ENCODE peak calls at places on chromosomes 5 and 9, in seven cellular contexts. T is right cardiac atrium; V is ovary; N is cardiac muscle cell; G is aorta; Y is CD8-positive, alpha-beta memory T cell; E is upper lobe of right lung. Q is an unnamed sample. For H3K4me1 and H3K9me3, the result is how much of the 10 kb centered on the place peaks cover.

GRCh38 chr9:35520404-35520790 is 30.5 kb downstream of the RUSC2 start:
- DNase-seq in N (no peak), E (no peak), V (no peak), Y (no peak), G (no peak), T (no peak), Q (no peak)

GRCh38 chr9:107177857-107178256 is 105.2 kb upstream of the RAD23B start:
- DNase-seq in V (no peak), T (no peak), N (peak), E (no peak), Y (no peak), G (no peak), Q (no peak)

GRCh38 chr9:114677418-114677817 is 4.6 kb downstream of the TEX48 start:
- DNase-seq in V (no peak), Y (no peak), E (no peak), T (no peak), N (peak), G (no peak), Q (peak)

GRCh38 chr5:105885266-105885665 is 1785.5 kb downstream of the EFNA5 start:
- DNase-seq in G (no peak), T (no peak), Y (no peak), E (no peak), V (no peak), N (no peak), Q (no peak)

GRCh38 chr5:95382843-95383242 is 8.3 kb upstream of the FAM81B start:
- DNase-seq in E (no peak), G (no peak), T (no peak), Y (no peak), N (no peak), V (no peak), Q (no peak)

GRCh38 chr5:37005946-37006540 is 129.5 kb downstream of the NIPBL start:
- DNase-seq in V (no peak), N (peak), G (no peak), Y (no peak), T (no peak), E (no peak), Q (no peak)

GRCh38 chr5:122420126-122420525 is 108.1 kb downstream of the SNCAIP start:
- DNase-seq in N (no peak), Y (no peak), E (no peak), T (no peak), V (no peak), G (no peak), Q (no peak)

GRCh38 chr9:37678789-37679273 is 28.1 kb downstream of the FRMPD1 start:
- DNase-seq in G (no peak), N (no peak), V (no peak), E (no peak), Y (no peak), T (no peak), Q (peak)

GRCh38 chr5:83715316-83716060 is 5.2 kb downstream of the HAPLN1 start:
- DNase-seq in T (no peak), G (no peak), V (no peak), Y (no peak), N (no peak), E (no peak), Q (no peak)

GRCh38 chr5:172544371-172545120 is 90.2 kb upstream of the SH3PXD2B start:
- DNase-seq in N (no peak), E (peak), G (peak), V (no peak), T (no peak), Y (no peak), Q (no peak)

GRCh38 chr5:159990506-159990905 is 18.4 kb upstream of the TTC1 start:
- DNase-seq in N (no peak), G (no peak), T (no peak), V (no peak), Y (no peak), E (no peak), Q (no peak)

GRCh38 chr9:81632599-81632998 is 56.7 kb downstream of the TLE1 start:
- DNase-seq in N (no peak), Y (no peak), G (no peak), T (no peak), E (no peak), V (no peak), Q (no peak)

GRCh38 chr5:88290801-88291200 is 22.2 kb upstream of the TMEM161B start:
- DNase-seq in N (no peak), T (no peak), V (no peak), G (no peak), Y (no peak), E (no peak), Q (no peak)

GRCh38 chr9:117414906-117415583 is at the start of gene ASTN2:
- DNase-seq in T (peak), N (peak), V (peak), E (no peak), Y (no peak), G (peak), Q (peak)

GRCh38 chr5:60992871-60993270 is 47.9 kb downstream of the NDUFAF2 start:
- DNase-seq in T (peak), G (no peak), N (no peak), E (no peak), V (no peak), Y (no peak), Q (no peak)

GRCh38 chr5:59186623-59187022 is 603.7 kb downstream of the RAB3C start:
- DNase-seq in G (no peak), E (no peak), T (no peak), Y (no peak), N (no peak), V (no peak), Q (no peak)

GRCh38 chr9:2634158-2634557 is 12.6 kb downstream of the VLDLR start:
- DNase-seq in V (no peak), N (no peak), T (no peak), Y (no peak), E (no peak), G (no peak), Q (no peak)

GRCh38 chr5:147098233-147098790 is 136.5 kb upstream of the STK32A start:
- DNase-seq in E (no peak), Y (no peak), G (no peak), N (peak), T (peak), V (no peak), Q (peak)

GRCh38 chr5:78634634-78635033 is 13.9 kb downstream of the LHFPL2 start:
- DNase-seq in T (no peak), N (no peak), E (no peak), Y (no peak), G (peak), V (no peak), Q (no peak)

GRCh38 chr9:106110483-106110882 is 416.1 kb downstream of the TMEM38B start:
- DNase-seq in G (no peak), E (no peak), T (no peak), V (no peak), N (no peak), Y (no peak), Q (no peak)

GRCh38 chr9:84839538-84839937 is 170.0 kb downstream of the NTRK2 start:
- DNase-seq in E (no peak), Y (no peak), N (peak), G (no peak), T (no peak), V (no peak), Q (no peak)

GRCh38 chr5:174110290-174110689 is 64.8 kb downstream of the NSG2 start:
- DNase-seq in T (no peak), G (no peak), Y (no peak), E (no peak), N (no peak), V (no peak), Q (no peak)

GRCh38 chr9:74303945-74304344 is 193.2 kb upstream of the RORB start:
- DNase-seq in N (peak), E (no peak), G (no peak), T (no peak), Y (no peak), V (no peak), Q (no peak)

GRCh38 chr5:111383288-111383970 is 128.9 kb downstream of the STARD4 start:
- DNase-seq in T (no peak), V (no peak), G (no peak), Y (no peak), N (no peak), E (no peak), Q (no peak)

GRCh38 chr5:80139573-80139972 is 104.4 kb downstream of the THBS4 start:
- DNase-seq in N (no peak), T (no peak), E (no peak), G (no peak), V (no peak), Y (no peak), Q (no peak)

GRCh38 chr9:134677743-134678142 is 36.1 kb downstream of the COL5A1 start:
- DNase-seq in E (peak), V (no peak), N (no peak), G (peak), T (no peak), Y (no peak), Q (no peak)

GRCh38 chr9:115207003-115207837 is 89.3 kb upstream of the TNC start:
- DNase-seq in E (no peak), T (no peak), Y (no peak), N (no peak), V (no peak), G (no peak), Q (no peak)

GRCh38 chr9:72203205-72203803 is 54.1 kb downstream of the GDA start:
- DNase-seq in Y (no peak), N (peak), E (no peak), G (no peak), T (no peak), V (no peak), Q (peak)

GRCh38 chr5:107957023-107957422 is 286.3 kb upstream of the EFNA5 start:
- DNase-seq in Y (no peak), N (no peak), V (no peak), G (no peak), E (no peak), T (no peak), Q (no peak)

GRCh38 chr5:90878081-90878480 is 319.5 kb downstream of the ADGRV1 start:
- DNase-seq in Y (no peak), G (no peak), V (peak), E (no peak), N (no peak), T (peak), Q (no peak)

GRCh38 chr5:154376481-154376880 is 69.3 kb upstream of the SAP30L start:
- DNase-seq in G (no peak), Y (no peak), E (no peak), N (no peak), T (no peak), V (no peak), Q (no peak)

GRCh38 chr9:93132946-93133640 is 958 bp downstream of the NINJ1 start:
- DNase-seq in G (no peak), T (peak), V (peak), E (no peak), N (no peak), Y (no peak), Q (no peak)

GRCh38 chr9:126842977-126843799 is 17.3 kb upstream of the ZBTB34 start:
- DNase-seq in N (no peak), V (no peak), G (no peak), Y (no peak), E (no peak), T (no peak), Q (no peak)

GRCh38 chr9:130166399-130166798 is 5.8 kb upstream of the NCS1 start:
- DNase-seq in T (no peak), E (no peak), Y (no peak), N (no peak), V (no peak), G (no peak), Q (no peak)

GRCh38 chr5:68286612-68286912 is 71.0 kb downstream of the PIK3R1 start:
- DNase-seq in N (no peak), G (no peak), E (no peak), V (no peak), T (no peak), Y (no peak), Q (no peak)

GRCh38 chr5:68285857-68286611 is 70.5 kb downstream of the PIK3R1 start:
- DNase-seq in N (peak), G (no peak), E (no peak), V (no peak), T (no peak), Y (no peak), Q (peak)

GRCh38 chr5:68287631-68287975 is 72.0 kb downstream of the PIK3R1 start:
- DNase-seq in N (no peak), T (no peak), V (no peak), G (no peak), E (no peak), Y (no peak), Q (no peak)

GRCh38 chr5:68287976-68288755 is 72.6 kb downstream of the PIK3R1 start:
- DNase-seq in N (peak), Y (peak), E (peak), V (peak), T (peak), G (peak), Q (peak)

DNA sequence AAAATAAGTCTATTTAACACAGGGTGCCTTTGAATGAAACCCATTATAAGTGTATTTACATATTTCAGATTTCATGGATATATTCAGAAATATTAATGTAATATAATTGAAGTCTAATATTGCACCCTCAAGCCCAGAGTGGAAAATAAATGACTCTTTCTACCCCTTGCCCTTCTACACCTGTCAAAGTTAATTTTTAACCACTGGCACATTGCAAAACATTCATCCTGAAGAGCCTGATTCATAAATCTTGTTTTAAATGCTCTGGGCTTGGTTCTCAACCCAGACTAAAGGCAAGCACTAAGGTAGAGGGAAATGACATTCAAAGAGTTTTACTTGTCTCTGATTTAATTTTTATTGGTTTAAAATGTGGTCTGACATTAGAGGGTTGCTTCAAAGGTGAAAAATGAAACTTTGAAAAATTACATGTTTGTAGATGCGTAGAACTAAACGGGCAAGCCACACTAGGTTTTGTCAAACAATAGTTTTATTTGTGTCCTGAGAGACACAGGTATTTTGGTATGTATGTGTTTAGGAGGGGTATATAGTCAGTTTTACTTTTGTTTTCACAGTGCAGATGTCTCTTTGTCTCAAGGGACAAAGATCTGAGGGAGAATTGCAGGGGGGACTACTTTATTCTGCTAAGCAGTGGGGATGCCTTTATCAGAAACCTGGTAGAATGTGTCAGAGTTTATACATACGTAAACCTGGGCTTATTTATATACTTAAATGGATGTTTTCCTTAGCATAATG is 69.7 kb downstream of the PIK3R1 start:
- DNase-seq in V (no peak), E (no peak), G (no peak), T (no peak), N (no peak), Y (no peak), Q (no peak)
- H3K4me1 ChIP-seq in V (under half), E (half or more), G (under half), T (under half), N (under half), Y (half or more), Q (under half)

DNA sequence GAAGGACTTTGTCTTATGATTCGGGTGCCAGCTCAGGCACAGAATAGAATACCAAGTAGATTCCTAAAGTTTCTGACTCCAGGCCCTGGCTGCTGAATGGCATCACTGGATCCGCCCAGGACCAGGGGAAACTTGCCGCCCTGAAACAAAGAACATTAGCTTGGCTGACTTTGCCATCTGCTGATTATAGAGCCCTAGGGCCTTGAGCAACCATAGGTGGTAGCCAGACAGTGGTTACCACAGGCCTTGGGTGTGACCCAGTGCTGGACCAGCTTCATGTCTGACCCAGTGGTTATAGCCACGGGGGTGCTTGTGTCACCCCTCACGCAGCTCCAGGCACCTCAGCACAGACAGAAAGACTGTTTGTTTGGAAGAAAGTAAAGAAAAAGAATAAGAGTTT is 62.7 kb downstream of the SSBP2 start:
- DNase-seq in Y (no peak), E (no peak), V (no peak), G (no peak), N (no peak), T (no peak), Q (no peak)
- H3K9me3 ChIP-seq in Y (under half), E (under half), V (under half), G (under half), N (under half), T (under half), Q (under half)

GRCh38 chr5:138032572-138033274 is at the start of gene FAM13B:
- DNase-seq in V (peak), Y (peak), E (peak), N (peak), G (peak), T (peak), Q (peak)
- H3K4me1 ChIP-seq in V (under half), Y (half or more), E (under half), N (under half), G (under half), T (under half), Q (under half)

DNA sequence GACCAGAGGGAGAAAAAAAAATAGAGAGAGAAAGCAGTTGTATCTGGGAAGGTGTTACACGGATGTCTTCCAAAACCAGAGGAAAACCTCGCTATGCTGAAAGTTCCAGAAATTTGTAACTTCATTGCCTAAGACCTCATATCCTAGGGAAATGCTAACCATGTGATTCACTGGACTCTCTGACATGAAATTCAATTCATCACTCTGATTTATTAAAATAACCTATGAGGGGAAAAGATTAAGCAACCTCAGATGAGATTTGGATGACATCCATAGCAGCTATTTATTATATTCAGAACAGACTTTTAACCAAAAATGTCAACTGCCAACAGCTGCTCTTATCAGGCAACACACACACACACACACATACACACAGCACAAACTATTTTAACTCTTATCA is 1006.4 kb upstream of the CTNND2 start:
- DNase-seq in T (no peak), G (no peak), V (no peak), E (no peak), Y (no peak), N (no peak), Q (no peak)
- H3K9me3 ChIP-seq in T (under half), G (under half), V (under half), E (under half), Y (under half), N (under half), Q (under half)

GRCh38 chr9:137544176-137544755 is 5.9 kb downstream of the PNPLA7 start:
- DNase-seq in T (no peak), N (no peak), Y (no peak), E (no peak), G (no peak), V (no peak), Q (no peak)

GRCh38 chr9:137543237-137543963 is 6.8 kb downstream of the PNPLA7 start:
- DNase-seq in Y (no peak), V (no peak), E (no peak), G (no peak), T (peak), N (no peak), Q (no peak)

GRCh38 chr9:137547687-137548543 is 2.3 kb downstream of the PNPLA7 start:
- DNase-seq in T (peak), G (no peak), V (no peak), E (no peak), N (no peak), Y (no peak), Q (no peak)

GRCh38 chr9:137542486-137542885 is 7.7 kb downstream of the PNPLA7 start:
- DNase-seq in V (no peak), T (no peak), N (no peak), Y (no peak), G (no peak), E (no peak), Q (no peak)

GRCh38 chr9:137545123-137545522 is 5.1 kb downstream of the PNPLA7 start:
- DNase-seq in N (no peak), V (no peak), G (no peak), Y (no peak), T (no peak), E (no peak), Q (no peak)
- H3K4me1 ChIP-seq in N (under half), V (under half), G (under half), Y (under half), T (under half), E (under half), Q (under half)

GRCh38 chr5:150945501-150945900 is 40.7 kb upstream of the ZNF300 start:
- DNase-seq in E (no peak), T (no peak), N (no peak), V (no peak), Y (no peak), G (no peak), Q (no peak)

GRCh38 chr5:150945947-150946346 is 41.2 kb upstream of the ZNF300 start:
- DNase-seq in G (no peak), T (no peak), Y (no peak), V (no peak), N (no peak), E (no peak), Q (no peak)

GRCh38 chr5:150948539-150948938 is 43.8 kb upstream of the ZNF300 start:
- DNase-seq in T (no peak), N (no peak), G (no peak), V (no peak), E (no peak), Y (no peak), Q (no peak)

DNA sequence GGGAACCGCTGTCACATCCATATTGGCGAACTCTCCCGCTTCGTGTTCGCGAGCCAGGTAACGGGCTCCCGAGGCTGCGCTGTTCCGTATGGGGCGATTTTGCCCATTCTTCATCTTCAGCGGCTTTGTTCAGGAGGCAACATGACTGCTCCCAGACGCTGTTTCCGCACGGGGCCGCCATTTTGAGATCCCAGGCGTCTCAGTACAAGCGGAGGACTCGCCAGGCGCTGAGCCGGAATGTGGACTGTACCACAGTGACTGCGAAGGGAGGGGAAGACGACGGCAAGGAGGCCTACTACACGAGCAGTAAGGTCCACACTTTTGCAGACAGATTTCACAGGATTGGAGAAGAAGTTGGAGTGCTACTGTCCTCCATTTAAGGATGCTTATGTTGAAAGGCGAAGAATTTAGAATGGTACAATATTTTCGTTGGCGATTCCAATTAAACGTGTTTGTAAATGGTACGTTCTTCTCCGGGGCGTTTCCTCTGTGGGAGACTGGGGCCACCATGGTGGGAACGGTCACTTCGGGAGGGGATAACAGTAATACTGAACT is 41.6 kb upstream of the ZNF300 start:
- DNase-seq in N (no peak), Y (no peak), E (peak), G (peak), V (peak), T (peak), Q (no peak)
- H3K9me3 ChIP-seq in N (under half), Y (under half), E (under half), G (under half), V (under half), T (under half), Q (under half)

GRCh38 chr5:113359419-113359818 is 75.4 kb downstream of the TSSK1B start:
- DNase-seq in G (no peak), V (no peak), T (no peak), E (no peak), Y (no peak), N (no peak), Q (no peak)

GRCh38 chr5:113358696-113359095 is 76.1 kb downstream of the TSSK1B start:
- DNase-seq in N (no peak), G (no peak), Y (no peak), V (no peak), E (no peak), T (no peak), Q (no peak)

GRCh38 chr5:113364466-113364865 is 70.3 kb downstream of the TSSK1B start:
- DNase-seq in V (no peak), E (no peak), Y (no peak), G (no peak), T (no peak), N (no peak), Q (no peak)

GRCh38 chr5:113357696-113358476 is 76.9 kb downstream of the TSSK1B start:
- DNase-seq in T (no peak), Y (no peak), V (no peak), G (no peak), N (no peak), E (no peak), Q (peak)

GRCh38 chr5:113361701-113362100 is 73.1 kb downstream of the TSSK1B start:
- DNase-seq in E (no peak), G (no peak), T (no peak), Y (no peak), N (no peak), V (no peak), Q (no peak)
- H3K4me1 ChIP-seq in E (under half), G (under half), T (under half), Y (under half), N (under half), V (under half), Q (under half)

Q was measured in BE2C.